ENCODE peak calls at places on chromosomes 11 and 22, in four cellular contexts. P is K562, D is HEK293T, M is HepG2. N is an unnamed sample.

GRCh38 chr22:40509401-40510134 is 127.0 kb downstream of the MRTFA start:
- DNase-seq in P (no peak), D (no peak), M (no peak), N (no peak)

GRCh38 chr22:46050916-46051614 is 74.1 kb upstream of the WNT7B start:
- DNase-seq in P (no peak), D (no peak), M (no peak), N (no peak)

GRCh38 chr11:10487002-10487647 is 32.1 kb downstream of the AMPD3 start:
- DNase-seq in P (no peak), D (no peak), M (no peak), N (no peak)

GRCh38 chr22:44659140-44659539 is 42.9 kb upstream of the PRR5 start:
- DNase-seq in P (no peak), D (no peak), M (no peak), N (no peak)

GRCh38 chr22:30421695-30422480 is 3.7 kb upstream of the MTFP1 start:
- DNase-seq in P (no peak), D (no peak), M (peak), N (no peak)

GRCh38 chr22:19807161-19807913 is 46.8 kb downstream of the TBX1 start:
- DNase-seq in P (no peak), D (no peak), M (no peak), N (no peak)

GRCh38 chr11:83680351-83680750 is 394.2 kb upstream of the CCDC90B start:
- DNase-seq in P (no peak), D (no peak), M (no peak), N (no peak)

GRCh38 chr11:125494601-125494986 is 1.5 kb downstream of the FEZ1 start:
- DNase-seq in P (no peak), D (no peak), M (no peak), N (no peak)

GRCh38 chr22:46421272-46421671 is 85.8 kb downstream of the TRMU start:
- DNase-seq in P (no peak), D (no peak), M (no peak), N (peak)

GRCh38 chr11:72293910-72294533 is 50.0 kb upstream of the PHOX2A start:
- DNase-seq in P (no peak), D (peak), M (no peak), N (no peak)

GRCh38 chr22:24775769-24776492 is 1.4 kb upstream of the PIWIL3 start:
- DNase-seq in P (no peak), D (no peak), M (no peak), N (no peak)

GRCh38 chr11:16862733-16863132 is 124.3 kb downstream of the C11orf58 start:
- DNase-seq in P (no peak), D (no peak), M (no peak), N (no peak)

GRCh38 chr11:17102447-17102846 is 25.0 kb upstream of the RPS13 start:
- DNase-seq in P (no peak), D (no peak), M (no peak), N (no peak)

GRCh38 chr11:107293677-107294344 is 163.8 kb downstream of the CWF19L2 start:
- DNase-seq in P (no peak), D (no peak), M (peak), N (no peak)

GRCh38 chr22:19693981-19694670 is 20.2 kb upstream of the SEPTIN5 start:
- DNase-seq in P (no peak), D (no peak), M (no peak), N (no peak)

GRCh38 chr11:79160786-79161403 is 279.9 kb downstream of the TENM4 start:
- DNase-seq in P (no peak), D (no peak), M (no peak), N (no peak)

GRCh38 chr11:20158597-20159257 is 1.5 kb downstream of the DBX1 start:
- DNase-seq in P (peak), D (peak), M (peak), N (no peak)

GRCh38 chr11:18168372-18168771 is 4.3 kb upstream of the MRGPRX4 start:
- DNase-seq in P (no peak), D (no peak), M (no peak), N (no peak)

GRCh38 chr11:101862410-101863233 is 52.2 kb upstream of the CEP126 start:
- DNase-seq in P (no peak), D (peak), M (peak), N (no peak)

GRCh38 chr11:19953342-19953741 is 206.9 kb downstream of the DBX1 start:
- DNase-seq in P (no peak), D (no peak), M (peak), N (no peak)

GRCh38 chr22:49034836-49035817 is 792.5 kb downstream of the BRD1 start:
- DNase-seq in P (no peak), D (no peak), M (no peak), N (no peak)
- TF ChIP-seq FOXK2 in P (no peak), D (no peak), M (no peak), N (no peak)

GRCh38 chr11:396948-397548 is 3.0 kb downstream of the PKP3 start:
- DNase-seq in P (no peak), D (no peak), M (peak), N (no peak)

GRCh38 chr11:394034-394857 is at the start of gene PKP3:
- DNase-seq in P (peak), D (no peak), M (peak), N (no peak)

GRCh38 chr11:394858-395655 is 1.0 kb downstream of the PKP3 start:
- DNase-seq in P (peak), D (no peak), M (no peak), N (no peak)

GRCh38 chr11:396511-396947 is 2.5 kb downstream of the PKP3 start:
- DNase-seq in P (no peak), D (peak), M (peak), N (no peak)

DNA sequence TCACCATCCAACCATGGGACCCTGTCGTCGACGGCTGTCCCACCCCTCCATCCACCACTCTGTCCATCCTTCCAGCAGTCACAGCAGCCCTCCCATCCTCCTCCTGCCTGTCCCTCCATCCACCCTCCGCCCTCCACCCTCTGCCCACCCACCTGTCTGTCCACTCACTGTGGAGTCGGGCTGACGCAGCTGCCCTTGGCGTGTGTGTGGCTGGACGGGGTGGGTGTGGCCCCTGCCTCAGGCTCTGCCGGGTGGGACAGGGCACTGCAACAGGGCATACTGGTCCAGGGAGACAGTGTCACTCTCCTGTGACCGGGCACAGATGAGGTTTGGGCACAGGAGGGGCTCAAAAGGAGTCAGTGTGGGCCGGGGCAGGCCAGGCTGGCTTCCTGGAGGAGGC is 1.9 kb downstream of the PKP3 start:
- DNase-seq in P (no peak), D (no peak), M (no peak), N (no peak)
- TF ChIP-seq FOXK2 in P (no peak), D (no peak), M (no peak), N (no peak)

GRCh38 chr11:34345012-34345804 is 12.6 kb downstream of the ABTB2 start:
- DNase-seq in P (no peak), D (no peak), M (peak), N (no peak)
- TF ChIP-seq FOXK2 in P (no peak), D (no peak), M (no peak), N (no peak)

DNA sequence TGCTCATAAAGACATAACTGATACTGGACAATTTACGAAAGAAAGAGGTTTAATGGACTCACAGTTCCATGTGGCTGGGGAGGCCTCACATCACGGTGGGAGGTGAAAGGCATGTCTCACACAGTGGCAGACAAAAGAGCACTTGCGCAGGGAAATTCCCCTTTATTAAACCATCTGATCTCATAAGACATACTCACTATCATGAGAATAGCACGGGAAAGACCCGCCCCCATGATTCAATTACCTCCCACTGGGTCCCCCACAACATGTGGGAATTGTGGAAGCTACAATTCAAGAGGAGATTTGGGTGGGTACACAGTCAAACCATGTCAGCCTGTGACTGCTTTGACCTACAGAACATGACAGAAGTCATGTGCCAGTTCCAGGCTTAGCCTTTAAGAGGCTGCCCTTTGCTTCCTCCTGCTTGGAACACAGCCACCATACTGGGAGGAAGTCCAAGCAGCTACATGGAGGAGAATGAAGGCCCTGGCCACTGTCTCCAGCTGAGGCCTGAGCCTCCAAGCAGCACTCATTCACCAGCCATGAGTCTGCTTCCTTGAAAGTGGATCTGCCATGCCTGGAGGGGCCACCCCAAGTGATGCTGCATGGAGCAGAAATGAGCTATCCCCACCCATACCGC is 10.9 kb upstream of the GAL start:
- DNase-seq in P (no peak), D (no peak), M (no peak), N (no peak)
- TF ChIP-seq FOXK2 in P (no peak), D (no peak), M (no peak), N (no peak)

GRCh38 chr11:3932698-3933097 is 77.2 kb downstream of the STIM1 start:
- DNase-seq in P (no peak), D (no peak), M (no peak), N (no peak)

GRCh38 chr11:3929232-3929631 is 73.8 kb downstream of the STIM1 start:
- DNase-seq in P (no peak), D (no peak), M (no peak), N (no peak)

GRCh38 chr11:3926458-3927095 is 71.1 kb downstream of the STIM1 start:
- DNase-seq in P (no peak), D (no peak), M (no peak), N (no peak)

GRCh38 chr11:3927129-3927796 is 71.8 kb downstream of the STIM1 start:
- DNase-seq in P (no peak), D (no peak), M (no peak), N (no peak)

DNA sequence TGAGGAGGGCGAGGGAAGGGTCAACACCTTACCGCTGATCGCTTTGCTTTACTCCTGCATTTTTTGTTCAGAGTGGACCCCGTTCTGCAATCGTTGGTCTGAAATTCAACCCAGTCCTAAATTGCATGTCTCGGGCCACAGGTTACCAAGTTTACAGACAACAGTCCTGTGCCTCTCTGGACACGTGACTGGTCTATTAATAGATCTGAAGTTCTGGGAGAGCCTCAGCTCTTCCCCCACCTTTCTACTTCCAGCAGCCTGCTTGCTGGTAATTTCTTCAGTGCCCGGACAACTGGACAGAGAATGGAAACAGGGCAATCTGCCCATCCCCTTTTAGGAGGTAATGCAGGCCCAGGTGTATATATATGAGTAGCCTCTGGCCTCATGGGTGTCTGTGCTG is 74.2 kb downstream of the STIM1 start:
- DNase-seq in P (no peak), D (no peak), M (no peak), N (no peak)
- TF ChIP-seq FOXK2 in P (no peak), D (no peak), M (no peak), N (no peak)

GRCh38 chr11:90135016-90135415 is 553 bp downstream of the NAALAD2 start:
- DNase-seq in P (no peak), D (no peak), M (no peak), N (no peak)

GRCh38 chr11:90133560-90134145 is 810 bp upstream of the NAALAD2 start:
- DNase-seq in P (no peak), D (no peak), M (peak), N (no peak)

DNA sequence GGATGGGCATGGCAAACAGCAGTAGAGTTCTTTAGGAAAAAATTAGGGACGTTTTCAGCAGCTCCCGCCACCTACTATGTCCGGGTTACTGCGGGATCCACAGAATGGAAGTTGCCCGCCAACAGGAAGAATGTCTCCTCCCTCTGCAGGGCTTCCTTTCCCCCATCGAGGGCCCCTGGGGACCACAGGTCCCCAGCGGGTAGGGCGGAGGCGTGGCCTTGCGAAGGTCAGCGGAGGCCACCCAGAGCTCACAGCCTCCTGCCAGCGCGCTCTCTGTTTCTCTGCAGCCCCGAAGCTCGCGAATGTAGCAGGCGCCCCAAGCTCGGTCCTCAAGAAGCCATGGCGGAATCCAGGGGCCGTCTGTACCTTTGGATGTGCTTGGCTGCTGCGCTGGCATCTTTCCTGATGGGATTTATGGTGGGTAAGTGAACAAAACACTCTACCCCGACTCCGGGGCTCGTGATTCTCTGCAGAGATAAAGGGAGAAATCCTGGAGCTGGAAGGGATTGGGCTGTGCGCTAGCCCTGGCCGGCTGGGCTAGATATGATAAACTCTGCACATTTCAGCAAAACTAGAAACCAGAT is at the start of gene NAALAD2:
- DNase-seq in P (peak), D (peak), M (peak), N (no peak)
- TF ChIP-seq FOXK2 in P (no peak), D (no peak), M (no peak), N (no peak)

DNA sequence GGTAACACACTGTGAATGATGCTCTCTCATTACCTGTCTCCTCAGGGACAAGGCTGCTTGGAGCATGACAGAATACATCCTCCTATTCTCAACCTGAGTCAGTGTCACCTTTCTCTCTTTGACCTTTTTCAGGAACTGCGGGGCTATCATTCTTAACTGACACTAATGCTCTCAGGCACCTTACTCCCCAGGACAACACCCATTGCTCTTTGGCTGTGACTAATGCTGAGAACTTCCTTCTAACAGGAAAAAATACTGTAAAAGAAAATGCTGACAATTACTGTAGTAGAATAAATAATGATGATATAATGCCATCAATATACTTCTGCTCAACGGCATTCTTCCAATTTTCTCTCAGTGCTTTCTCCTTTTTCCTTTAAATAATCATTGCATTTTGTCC is 2082.7 kb upstream of the RAG2 start:
- DNase-seq in P (no peak), D (no peak), M (no peak), N (no peak)
- TF ChIP-seq FOXK2 in P (no peak), D (no peak), M (no peak), N (no peak)

DNA sequence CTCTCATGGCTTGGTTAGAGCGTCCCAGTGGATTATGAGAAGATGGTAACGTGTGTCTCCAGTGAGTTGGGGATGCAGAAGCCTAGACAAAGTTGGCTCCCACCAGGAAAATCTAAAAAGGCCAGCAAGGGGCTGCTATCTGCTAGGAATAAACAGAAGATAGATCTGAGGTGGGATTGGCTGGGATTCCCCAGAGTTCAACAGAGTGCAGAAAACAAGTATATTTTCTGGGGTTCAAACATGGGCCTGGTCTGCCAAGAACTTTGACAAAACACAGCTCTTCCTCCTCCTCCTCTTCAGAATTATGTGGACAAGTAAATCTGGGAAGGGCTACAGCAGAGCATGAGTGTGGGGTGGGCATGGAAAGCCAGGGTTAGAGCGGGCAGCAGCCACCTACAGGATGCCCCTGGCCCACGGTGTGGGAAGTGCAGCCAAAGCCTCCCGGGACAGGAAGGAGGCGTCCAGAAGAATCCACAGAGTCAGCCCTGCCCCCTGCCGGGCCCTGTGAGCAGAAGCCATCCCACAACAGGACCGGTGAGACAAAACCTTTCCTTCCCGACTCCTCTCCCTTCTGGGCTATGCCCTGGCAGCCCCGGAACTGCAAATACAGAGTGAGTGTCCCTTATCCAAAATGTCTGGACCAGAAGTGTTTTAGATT is 67.1 kb downstream of the CD82 start:
- DNase-seq in P (peak), D (peak), M (peak), N (no peak)
- TF ChIP-seq FOXK2 in P (no peak), D (no peak), M (no peak), N (no peak)

DNA sequence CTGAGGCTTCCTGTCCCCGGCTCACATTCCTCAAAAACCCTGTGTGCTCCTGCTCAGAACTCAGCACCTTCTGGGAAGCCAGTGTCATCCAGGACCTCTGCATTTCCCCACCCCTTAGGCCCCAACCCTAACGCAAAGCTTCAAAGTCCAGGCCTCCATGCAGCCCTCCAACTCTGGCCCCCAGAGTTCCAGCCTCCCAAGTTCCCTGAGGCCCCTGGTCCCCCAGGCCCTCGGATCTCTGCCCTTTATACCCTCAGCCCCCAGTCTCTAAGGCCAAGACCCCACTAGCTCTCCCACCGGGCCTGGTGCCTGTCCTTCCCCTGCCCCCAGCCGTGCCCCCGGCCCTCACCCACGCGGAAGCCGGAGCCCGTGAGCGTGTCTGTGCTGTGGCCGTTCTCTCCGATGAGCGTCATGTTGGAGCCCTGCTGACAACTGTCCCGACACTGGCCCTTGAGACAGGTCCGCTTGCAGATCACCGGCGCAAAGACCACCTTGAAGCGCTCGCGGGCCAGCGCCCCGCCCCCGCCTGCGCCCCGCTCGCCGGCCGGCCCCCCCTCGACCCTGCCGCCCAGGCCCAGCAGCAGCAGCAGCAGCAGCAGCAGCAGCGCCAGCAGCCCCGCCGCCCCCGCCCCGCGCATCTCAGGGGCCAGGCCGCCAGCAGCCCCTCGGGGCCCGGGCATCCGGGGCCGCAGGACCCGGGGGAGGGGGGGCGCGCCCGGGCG is 718 bp downstream of the LTBP3 start:
- DNase-seq in P (peak), D (no peak), M (peak), N (no peak)
- TF ChIP-seq FOXK2 in P (no peak), D (no peak), M (no peak), N (no peak)

DNA sequence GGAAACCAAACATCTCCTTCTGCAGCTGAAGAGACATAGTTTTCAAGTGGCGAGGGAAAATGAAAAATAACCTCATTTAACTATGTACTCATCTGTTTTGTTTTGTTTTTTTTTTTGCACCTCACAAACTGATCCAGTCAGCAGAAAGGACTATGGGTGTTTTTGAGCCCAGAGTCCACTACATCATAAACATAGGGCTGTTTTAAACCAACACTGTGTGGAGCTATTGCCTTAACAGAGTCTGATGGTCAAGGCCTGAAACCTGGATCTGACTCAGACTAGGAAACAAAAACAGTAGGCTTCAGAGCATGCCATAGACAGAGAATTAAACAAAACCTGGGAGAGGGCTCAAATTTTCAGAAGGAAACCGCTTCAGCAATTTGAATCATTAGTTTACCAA is 99.3 kb upstream of the FSHB start:
- DNase-seq in P (no peak), D (no peak), M (peak), N (no peak)
- TF ChIP-seq FOXK2 in P (no peak), D (no peak), M (no peak), N (no peak)